ENCODE peak calls at places on chromosome 7, in nine cellular contexts. One of them, this sample, is unnamed.
A peak's percentile ranks its signal among the peaks of the same experiment; 100 is the strongest.

GRCh38 chr7:101629171-101629570 is at the start of gene MYL10:
- DNase-seq in lung: no peak
- DNase-seq in NCI-H774: no peak
- DNase-seq in RWPE1: no peak
- DNase-seq in NCI-H524: peak; percentile 49
- DNase-seq in NCI-H2107: no peak
- DNase-seq in uterus: no peak
- DNase-seq in Daoy: no peak
- DNase-seq in NCI-H1092: no peak
- DNase-seq in this sample: no peak

GRCh38 chr7:113824117-113824823 is 94.5 kb downstream of the PPP1R3A start:
- DNase-seq in RWPE1: no peak
- DNase-seq in NCI-H1092: no peak
- DNase-seq in NCI-H2107: no peak
- DNase-seq in lung: no peak
- DNase-seq in NCI-H524: peak; percentile 16
- DNase-seq in NCI-H774: peak; percentile 12
- DNase-seq in Daoy: no peak
- DNase-seq in uterus: no peak
- DNase-seq in this sample: peak; percentile 46

GRCh38 chr7:16466087-16466472 is 542 bp upstream of the SOSTDC1 start:
- DNase-seq in RWPE1: no peak
- DNase-seq in uterus: no peak
- DNase-seq in NCI-H774: no peak
- DNase-seq in NCI-H1092: no peak
- DNase-seq in Daoy: no peak
- DNase-seq in lung: no peak
- DNase-seq in NCI-H524: no peak
- DNase-seq in NCI-H2107: no peak
- DNase-seq in this sample: no peak

GRCh38 chr7:23419160-23419559 is 51.1 kb downstream of the IGF2BP3 start:
- DNase-seq in lung: no peak
- DNase-seq in RWPE1: no peak
- DNase-seq in Daoy: no peak
- DNase-seq in NCI-H524: no peak
- DNase-seq in NCI-H774: no peak
- DNase-seq in NCI-H1092: no peak
- DNase-seq in NCI-H2107: no peak
- DNase-seq in uterus: no peak
- DNase-seq in this sample: no peak

GRCh38 chr7:154566877-154567276 is 436.0 kb downstream of the PAXIP1 start:
- DNase-seq in Daoy: no peak
- DNase-seq in NCI-H524: peak; percentile 18
- DNase-seq in lung: no peak
- DNase-seq in uterus: no peak
- DNase-seq in NCI-H2107: no peak
- DNase-seq in RWPE1: no peak
- DNase-seq in NCI-H1092: no peak
- DNase-seq in NCI-H774: no peak
- DNase-seq in this sample: no peak

GRCh38 chr7:126040114-126041045 is 1110.8 kb upstream of the POT1 start:
- DNase-seq in NCI-H774: no peak
- DNase-seq in Daoy: no peak
- DNase-seq in NCI-H524: peak; percentile 68
- DNase-seq in NCI-H1092: no peak
- DNase-seq in lung: no peak
- DNase-seq in RWPE1: no peak
- DNase-seq in NCI-H2107: no peak
- DNase-seq in uterus: no peak
- DNase-seq in this sample: no peak

GRCh38 chr7:155862516-155863257 is 50.4 kb upstream of the SHH start:
- DNase-seq in lung: no peak
- DNase-seq in NCI-H524: no peak
- DNase-seq in uterus: no peak
- DNase-seq in Daoy: no peak
- DNase-seq in NCI-H2107: no peak
- DNase-seq in RWPE1: no peak
- DNase-seq in NCI-H774: no peak
- DNase-seq in NCI-H1092: no peak
- DNase-seq in this sample: no peak

GRCh38 chr7:19362099-19362498 is 216.9 kb upstream of the FERD3L start:
- DNase-seq in NCI-H524: no peak
- DNase-seq in lung: no peak
- DNase-seq in uterus: no peak
- DNase-seq in Daoy: peak; percentile 51
- DNase-seq in RWPE1: peak; percentile 59
- DNase-seq in NCI-H774: no peak
- DNase-seq in NCI-H1092: no peak
- DNase-seq in NCI-H2107: no peak
- DNase-seq in this sample: no peak